ENCODE peak calls at places on chromosomes 16 and 17, in ten cellular contexts. N is activated naive CD4-positive, alpha-beta T cell; C is heart left ventricle; T is activated CD8-positive, alpha-beta memory T cell treated with anti-CD3 and anti-CD28 coated beads for 1 hour; B is nephron progenitor cell; K is activated T-helper 9 cell treated with anti-CD3 and anti-CD28 coated beads, Interleukin-2, amount 50 U/mL, for 16 hours; M is AML-193; H is SK-N-SH; F is hepatic stellate cell; V is posterior cingulate gyrus. W is an unnamed sample.

GRCh38 chr17:76700290-76700626 is 10.5 kb downstream of the MXRA7 start:
- DNase-seq in H (no peak), M (no peak), B (no peak), T (no peak), C (no peak), F (no peak), N (no peak), K (no peak), V (no peak), W (no peak)

GRCh38 chr17:73933871-73934270 is 269.6 kb upstream of the RPL38 start:
- DNase-seq in F (no peak), C (no peak), V (no peak), B (no peak), K (no peak), M (no peak), N (no peak), T (no peak), H (no peak), W (no peak)

GRCh38 chr16:75653926-75654325 is 6.4 kb downstream of the TERF2IP start:
- DNase-seq in C (no peak), K (no peak), N (no peak), T (no peak), B (no peak), H (peak; percentile 30), M (no peak), F (peak; percentile 59), V (no peak), W (no peak)

GRCh38 chr17:66255112-66255511 is 25.9 kb upstream of the APOH start:
- DNase-seq in C (peak; percentile 11), K (no peak), T (no peak), V (no peak), F (peak; percentile 44), N (no peak), M (peak; percentile 81), H (peak; percentile 76), B (no peak), W (no peak)

GRCh38 chr17:62628845-62629555 is 1.5 kb downstream of the MRC2 start:
- DNase-seq in M (no peak), C (no peak), H (peak; percentile 90), N (no peak), K (no peak), V (no peak), F (peak; percentile 52), B (peak; percentile 56), T (no peak), W (no peak)

GRCh38 chr16:8627456-8627855 is 6.0 kb downstream of the METTL22 start:
- DNase-seq in N (no peak), C (no peak), K (no peak), M (no peak), V (no peak), B (no peak), F (no peak), H (no peak), T (no peak), W (no peak)

GRCh38 chr16:30484887-30485286 is 12.3 kb downstream of the ITGAL start:
- DNase-seq in C (no peak), N (no peak), V (no peak), B (no peak), K (no peak), H (no peak), F (no peak), M (no peak), T (no peak), W (no peak)

GRCh38 chr16:49120631-49121030 is 161.0 kb downstream of the CBLN1 start:
- DNase-seq in K (no peak), F (no peak), M (no peak), V (no peak), B (no peak), H (no peak), N (no peak), T (no peak), C (no peak), W (no peak)

GRCh38 chr16:80300876-80301275 is 239.9 kb upstream of the DYNLRB2 start:
- DNase-seq in B (no peak), M (no peak), H (no peak), C (no peak), K (no peak), N (no peak), V (no peak), T (no peak), F (peak; percentile 46), W (no peak)

W was measured in CD14-positive monocyte.